ENCODE peak calls at places on chromosomes 7 and 10, in eight cellular contexts. B is mammary epithelial cell, G is HFFc6, N is RPMI7951, Q is NCI-H524, U is left ventricle myocardium inferior, A is brain microvascular endothelial cell, O is GM12892. H is an unnamed sample.

GRCh38 chr10:117249493-117250093 is 8.7 kb downstream of the SLC18A2 start:
- DNase-seq in B (no peak), G (no peak), N (no peak), Q (no peak), U (no peak), A (no peak), O (no peak), H (no peak)

GRCh38 chr10:69869291-69869841 is 67.7 kb downstream of the COL13A1 start:
- DNase-seq in B (peak), G (peak), N (peak), Q (no peak), U (no peak), A (peak), O (no peak), H (no peak)

GRCh38 chr7:156523447-156524048 is 117.0 kb upstream of the RNF32 start:
- DNase-seq in B (no peak), G (no peak), N (no peak), Q (no peak), U (no peak), A (no peak), O (no peak), H (no peak)

GRCh38 chr10:3433988-3434387 is 261.4 kb upstream of the PITRM1 start:
- DNase-seq in B (no peak), G (no peak), N (no peak), Q (no peak), U (no peak), A (no peak), O (no peak), H (no peak)

GRCh38 chr7:64581929-64582894 is 19.3 kb upstream of the ZNF680 start:
- DNase-seq in B (no peak), G (no peak), N (no peak), Q (no peak), U (no peak), A (peak), O (no peak), H (no peak)

GRCh38 chr10:73552819-73553218 is 38.3 kb downstream of the USP54 start:
- DNase-seq in B (no peak), G (no peak), N (no peak), Q (no peak), U (no peak), A (no peak), O (no peak), H (no peak)

GRCh38 chr10:692682-693351 is 3.3 kb upstream of the DIP2C start:
- DNase-seq in B (no peak), G (no peak), N (no peak), Q (no peak), U (no peak), A (no peak), O (no peak), H (no peak)

GRCh38 chr10:31698169-31698890 is 230.3 kb downstream of the ARHGAP12 start:
- DNase-seq in B (no peak), G (peak), N (peak), Q (no peak), U (peak), A (peak), O (no peak), H (no peak)

GRCh38 chr7:64625114-64626082 is 40.5 kb upstream of the ZNF107 start:
- DNase-seq in B (no peak), G (no peak), N (no peak), Q (no peak), U (no peak), A (no peak), O (no peak), H (peak)

GRCh38 chr10:131841669-131842139 is 59.1 kb upstream of the PPP2R2D start:
- DNase-seq in B (no peak), G (no peak), N (no peak), Q (no peak), U (no peak), A (no peak), O (no peak), H (no peak)

GRCh38 chr10:60008816-60009215 is 102.5 kb upstream of the CCDC6 start:
- DNase-seq in B (no peak), G (no peak), N (no peak), Q (no peak), U (no peak), A (no peak), O (no peak), H (no peak)

GRCh38 chr7:57774300-57774699 is 324.3 kb downstream of the ZNF716 start:
- DNase-seq in B (no peak), G (no peak), N (no peak), Q (no peak), U (no peak), A (no peak), O (no peak), H (no peak)

H was measured in globus pallidus.